ENCODE peak calls at places on chromosomes 4 and X, in six cellular contexts. H, A, D, M, C and Z are unnamed samples.

GRCh38 chr4:173360587-173361221 is 10.1 kb upstream of the SAP30 start:
- DNase-seq in H (no peak), A (no peak), D (no peak), M (no peak), C (no peak), Z (no peak)

GRCh38 chrX:2610246-2611170 is 80.6 kb upstream of the CD99 start:
- DNase-seq in H (peak; percentile 26), A (no peak), D (no peak), M (no peak), C (no peak), Z (no peak)

GRCh38 chr4:11259837-11260236 is 168.9 kb downstream of the HS3ST1 start:
- DNase-seq in H (no peak), A (no peak), D (no peak), M (no peak), C (no peak), Z (no peak)

GRCh38 chrX:129577473-129577872 is 37.4 kb downstream of the OCRL start:
- DNase-seq in H (peak; percentile 84), A (no peak), D (peak; percentile 74), M (no peak), C (peak; percentile 87), Z (no peak)

GRCh38 chr4:56183344-56183959 is 203.8 kb downstream of the AASDH start:
- DNase-seq in H (no peak), A (no peak), D (no peak), M (no peak), C (no peak), Z (no peak)

GRCh38 chr4:137610960-137611359 is 78.7 kb upstream of the PCDH18 start:
- DNase-seq in H (peak; percentile 9), A (no peak), D (no peak), M (no peak), C (peak; percentile 39), Z (no peak)

GRCh38 chrX:139762400-139763183 is 54.6 kb upstream of the MCF2 start:
- DNase-seq in H (peak; percentile 21), A (no peak), D (peak; percentile 4), M (no peak), C (peak; percentile 11), Z (no peak)

GRCh38 chr4:175691791-175692190 is 120.3 kb downstream of the GPM6A start:
- DNase-seq in H (no peak), A (no peak), D (no peak), M (no peak), C (no peak), Z (no peak)

GRCh38 chr4:78437608-78438088 is 113.9 kb upstream of the ANXA3 start:
- DNase-seq in H (peak; percentile 15), A (no peak), D (peak; percentile 4), M (no peak), C (no peak), Z (no peak)

GRCh38 chr4:9781343-9782135 is at the start of gene DRD5:
- DNase-seq in H (no peak), A (no peak), D (no peak), M (no peak), C (no peak), Z (no peak)

GRCh38 chrX:93985621-93986020 is 311.6 kb downstream of the FAM133A start:
- DNase-seq in H (no peak), A (no peak), D (no peak), M (no peak), C (no peak), Z (no peak)

GRCh38 chrX:129534816-129535578 is 5.1 kb upstream of the OCRL start:
- DNase-seq in H (peak; percentile 52), A (no peak), D (peak; percentile 32), M (no peak), C (no peak), Z (no peak)

GRCh38 chrX:46912673-46913491 is 661 bp downstream of the JADE3 start:
- DNase-seq in H (peak; percentile 20), A (peak; percentile 41), D (no peak), M (no peak), C (peak; percentile 24), Z (no peak)

GRCh38 chr4:6331018-6331417 is 61.4 kb downstream of the WFS1 start:
- DNase-seq in H (no peak), A (no peak), D (no peak), M (no peak), C (no peak), Z (no peak)

GRCh38 chr4:82429728-82430192 is 502 bp downstream of the HNRNPDL start:
- DNase-seq in H (peak; percentile 43), A (no peak), D (peak; percentile 32), M (no peak), C (peak; percentile 13), Z (no peak)

GRCh38 chr4:152735302-152735917 is 44.1 kb downstream of the TIGD4 start:
- DNase-seq in H (peak; percentile 14), A (no peak), D (peak; percentile 14), M (no peak), C (no peak), Z (no peak)

GRCh38 chr4:72817012-72817411 is 248.0 kb upstream of the ADAMTS3 start:
- DNase-seq in H (peak; percentile 60), A (no peak), D (peak; percentile 50), M (no peak), C (peak; percentile 64), Z (no peak)

GRCh38 chrX:101195442-101196173 is 24.0 kb upstream of the DRP2 start:
- DNase-seq in H (no peak), A (no peak), D (no peak), M (no peak), C (no peak), Z (no peak)

GRCh38 chrX:16205840-16206239 is 38.6 kb downstream of the MAGEB17 start:
- DNase-seq in H (no peak), A (no peak), D (no peak), M (no peak), C (no peak), Z (no peak)

GRCh38 chrX:6071755-6072154 is 156.9 kb downstream of the NLGN4X start:
- DNase-seq in H (no peak), A (no peak), D (no peak), M (no peak), C (no peak), Z (no peak)

GRCh38 chr4:62457356-62457755 is 1257.2 kb downstream of the ADGRL3 start:
- DNase-seq in H (peak; percentile 2), A (no peak), D (peak; percentile 0), M (no peak), C (no peak), Z (no peak)

GRCh38 chrX:31656013-31656412 is 584.2 kb upstream of the FTHL17 start:
- DNase-seq in H (peak; percentile 53), A (no peak), D (peak; percentile 30), M (no peak), C (peak; percentile 6), Z (no peak)

GRCh38 chrX:129961180-129962083 is 21.0 kb upstream of the BCORL1 start:
- DNase-seq in H (peak; percentile 20), A (peak; percentile 54), D (no peak), M (no peak), C (peak; percentile 10), Z (no peak)

GRCh38 chr4:187204389-187204920 is 480.8 kb upstream of the FAT1 start:
- DNase-seq in H (peak; percentile 15), A (no peak), D (no peak), M (no peak), C (peak; percentile 14), Z (no peak)

GRCh38 chr4:80197601-80198444 is 520 bp downstream of the PRDM8 start:
- DNase-seq in H (peak; percentile 39), A (no peak), D (no peak), M (no peak), C (no peak), Z (no peak)

GRCh38 chr4:80195441-80196139 is 1.7 kb upstream of the PRDM8 start:
- DNase-seq in H (no peak), A (no peak), D (no peak), M (no peak), C (no peak), Z (no peak)

GRCh38 chr4:80197132-80197573 is at the start of gene PRDM8:
- DNase-seq in H (peak; percentile 60), A (no peak), D (peak; percentile 42), M (no peak), C (no peak), Z (no peak)

GRCh38 chr4:80199004-80199579 is 1.8 kb downstream of the PRDM8 start:
- DNase-seq in H (no peak), A (no peak), D (no peak), M (no peak), C (no peak), Z (no peak)

GRCh38 chr4:80196259-80197131 is 808 bp upstream of the PRDM8 start:
- DNase-seq in H (peak; percentile 40), A (no peak), D (no peak), M (no peak), C (no peak), Z (no peak)
- H3K27ac ChIP-seq in H (peak overlapping the region; percentile 26), A (no peak overlapping the region), D (no peak overlapping the region), M (no peak overlapping the region), C (no peak overlapping the region), Z (no peak overlapping the region)

GRCh38 chrX:48576108-48576507 is 1.8 kb downstream of the RBM3 start:
- DNase-seq in H (no peak), A (no peak), D (no peak), M (no peak), C (no peak), Z (no peak)

GRCh38 chrX:48575642-48576041 is 1.4 kb downstream of the RBM3 start:
- DNase-seq in H (no peak), A (no peak), D (no peak), M (no peak), C (no peak), Z (no peak)

GRCh38 chrX:48578661-48579128 is 4.4 kb downstream of the RBM3 start:
- DNase-seq in H (no peak), A (no peak), D (no peak), M (no peak), C (no peak), Z (no peak)

GRCh38 chrX:48573690-48574269 is 504 bp upstream of the RBM3 start:
- DNase-seq in H (no peak), A (peak; percentile 42), D (no peak), M (peak; percentile 14), C (peak; percentile 22), Z (no peak)

GRCh38 chrX:48574270-48575266 is at the start of gene RBM3:
- DNase-seq in H (peak; percentile 91), A (peak; percentile 91), D (peak; percentile 86), M (peak; percentile 80), C (peak; percentile 91), Z (peak; percentile 94)
- TF ChIP-seq CTCF in H (peak; percentile 41), A (peak; percentile 21), D (peak; percentile 9), M (peak; percentile 48), C (peak; percentile 53), Z (no peak)

DNA sequence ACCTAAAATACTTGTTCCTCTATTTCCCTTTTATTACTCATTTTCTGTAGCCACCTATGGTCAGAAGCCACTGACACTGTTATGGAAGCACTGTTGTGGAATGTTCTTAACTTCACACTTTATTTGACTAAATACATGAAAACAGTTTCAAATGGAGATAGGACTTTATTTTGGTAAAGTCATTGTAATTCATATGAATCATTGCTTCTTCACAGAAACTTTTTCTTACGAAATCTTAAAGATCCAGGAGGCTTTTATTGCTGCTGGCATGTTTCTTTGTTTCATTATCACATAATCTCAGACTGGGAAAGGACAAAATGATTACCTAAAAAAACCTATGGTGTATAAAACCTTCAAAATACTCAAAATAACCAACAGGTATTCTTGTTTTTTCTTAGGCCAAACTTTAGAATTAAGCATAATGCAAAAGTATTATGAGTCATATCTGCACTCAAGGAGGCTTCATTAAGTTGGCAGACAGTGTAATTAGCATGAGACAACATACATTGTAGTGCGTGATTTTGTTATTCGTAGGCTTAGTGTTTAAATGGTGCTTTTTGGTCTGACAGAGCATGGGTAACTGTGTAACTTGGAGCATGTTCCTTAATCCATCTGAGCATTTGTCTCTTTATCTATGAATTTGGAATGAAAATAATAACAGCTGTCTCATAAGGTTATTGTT is 58.0 kb downstream of the SH3BGRL start:
- DNase-seq in H (peak; percentile 47), A (no peak), D (peak; percentile 41), M (no peak), C (no peak), Z (no peak)
- H3K4me3 ChIP-seq in H (no peak overlapping the region), A (no peak overlapping the region), D (no peak overlapping the region), M (no peak overlapping the region), C (no peak overlapping the region), Z (peak overlapping the region; percentile 15)

GRCh38 chrX:7372843-7373525 is 225.0 kb upstream of the PUDP start:
- DNase-seq in H (peak; percentile 43), A (no peak), D (peak; percentile 22), M (no peak), C (peak; percentile 42), Z (no peak)
- H3K27ac ChIP-seq in H (peak overlapping the region; percentile 20), A (no peak overlapping the region), D (no peak overlapping the region), M (no peak overlapping the region), C (peak overlapping the region; percentile 59), Z (no peak overlapping the region)